ENCODE peak calls at places on chromosomes 5 and 9, in ten cellular contexts. U, V, Q, G, S, C, D, P, A and H are unnamed samples.
A peak's percentile ranks its signal among the peaks of the same experiment; 100 is the strongest.

GRCh38 chr5:1799602-1800469 is at the start of gene MRPL36:
- DNase-seq in G (peak; percentile 96), Q (peak; percentile 92), A (peak; percentile 52), V (peak; percentile 94), C (peak; percentile 97), S (peak; percentile 91), P (peak; percentile 95), U (peak; percentile 81), D (peak; percentile 94), H (peak; percentile 64)

GRCh38 chr5:181027452-181028031 is 12.5 kb upstream of the BTNL9 start:
- DNase-seq in P (no peak), S (no peak), A (no peak), D (no peak), C (no peak), Q (no peak), V (no peak), U (no peak), G (no peak), H (no peak)

GRCh38 chr5:172102913-172103629 is 85.0 kb downstream of the STK10 start:
- DNase-seq in D (peak; percentile 28), C (peak; percentile 93), P (peak; percentile 98), Q (no peak), G (peak; percentile 43), V (no peak), A (peak; percentile 91), U (no peak), S (peak; percentile 28), H (no peak)

GRCh38 chr5:79636981-79637733 is 24.9 kb downstream of the TENT2 start:
- DNase-seq in C (no peak), D (no peak), U (no peak), P (peak; percentile 77), S (no peak), A (no peak), V (no peak), G (no peak), Q (no peak), H (no peak)

GRCh38 chr5:126486332-126486731 is 63.1 kb downstream of the GRAMD2B start:
- DNase-seq in S (no peak), C (no peak), Q (no peak), P (no peak), V (no peak), G (no peak), A (no peak), U (no peak), D (no peak), H (no peak)

GRCh38 chr5:53291528-53291927 is 182.0 kb upstream of the MOCS2 start:
- DNase-seq in C (no peak), D (no peak), S (no peak), A (no peak), V (no peak), Q (no peak), U (no peak), G (no peak), P (peak; percentile 81), H (no peak)

GRCh38 chr5:150502106-150502505 is 5.8 kb upstream of the NDST1 start:
- DNase-seq in Q (no peak), U (no peak), S (no peak), V (no peak), C (no peak), G (peak; percentile 23), A (no peak), P (no peak), D (no peak), H (no peak)

GRCh38 chr5:125372694-125373621 is 626.5 kb upstream of the ZNF608 start:
- DNase-seq in V (no peak), A (peak; percentile 39), P (peak; percentile 39), Q (no peak), G (no peak), D (no peak), C (no peak), U (no peak), S (no peak), H (no peak)

GRCh38 chr9:33737811-33738606 is 57.4 kb upstream of the PRSS3 start:
- DNase-seq in P (peak; percentile 80), D (peak; percentile 78), S (no peak), G (peak; percentile 52), V (no peak), C (no peak), A (peak; percentile 32), U (no peak), Q (peak; percentile 32), H (no peak)

GRCh38 chr9:91119147-91119546 is 242.6 kb downstream of the AUH start:
- DNase-seq in A (no peak), P (peak; percentile 34), C (no peak), V (no peak), Q (no peak), D (no peak), U (no peak), S (no peak), G (no peak), H (no peak)

GRCh38 chr9:23820731-23821399 is 5.2 kb downstream of the ELAVL2 start:
- DNase-seq in S (no peak), G (peak; percentile 44), U (no peak), C (no peak), P (no peak), V (no peak), D (peak; percentile 61), A (no peak), Q (no peak), H (no peak)

GRCh38 chr9:95004452-95005275 is 278.2 kb downstream of the AOPEP start:
- DNase-seq in A (no peak), Q (peak; percentile 57), C (no peak), P (no peak), G (peak; percentile 82), U (peak; percentile 28), V (no peak), S (peak; percentile 59), D (peak; percentile 73), H (no peak)

GRCh38 chr5:10306806-10307205 is 896 bp downstream of the CMBL start:
- DNase-seq in U (no peak), D (no peak), A (no peak), C (no peak), Q (no peak), S (peak; percentile 63), G (no peak), V (no peak), P (no peak), H (no peak)

GRCh38 chr5:68251386-68251785 is 35.8 kb downstream of the PIK3R1 start:
- DNase-seq in U (no peak), A (no peak), V (no peak), D (no peak), C (no peak), Q (no peak), P (peak; percentile 47), G (no peak), S (no peak), H (no peak)

GRCh38 chr9:121023064-121023463 is 27.0 kb downstream of the C5 start:
- DNase-seq in D (no peak), S (no peak), A (no peak), C (no peak), G (no peak), U (no peak), P (peak; percentile 41), V (no peak), Q (no peak), H (no peak)

GRCh38 chr9:102445181-102445747 is 549.9 kb upstream of the CYLC2 start:
- DNase-seq in Q (no peak), D (no peak), P (no peak), U (no peak), C (no peak), A (no peak), S (no peak), G (no peak), V (no peak), H (no peak)

GRCh38 chr9:102445906-102446305 is 549.2 kb upstream of the CYLC2 start:
- DNase-seq in D (no peak), P (no peak), C (no peak), A (no peak), G (no peak), V (no peak), S (no peak), Q (no peak), U (no peak), H (no peak)
- TF ChIP-seq CTCF in D (no peak), P (no peak), C (no peak), A (no peak), G (no peak), V (no peak), S (no peak), Q (no peak), U (no peak), H (no peak)

GRCh38 chr9:892123-892522 is 50.6 kb downstream of the DMRT1 start:
- DNase-seq in V (no peak), P (no peak), U (no peak), C (no peak), S (no peak), Q (no peak), D (no peak), G (no peak), A (no peak), H (no peak)
- TF ChIP-seq CTCF in V (no peak), P (peak; percentile 14), U (no peak), C (no peak), S (no peak), Q (no peak), D (peak; percentile 4), G (no peak), A (peak; percentile 12), H (peak; percentile 21)

GRCh38 chr5:156934450-156935211 is 28.4 kb downstream of the TIMD4 start:
- DNase-seq in Q (no peak), V (no peak), P (no peak), G (peak; percentile 32), A (no peak), U (no peak), S (no peak), D (peak; percentile 34), C (no peak), H (no peak)
- TF ChIP-seq CTCF in Q (peak; percentile 12), V (peak; percentile 32), P (no peak), G (peak; percentile 20), A (peak; percentile 63), U (no peak), S (peak; percentile 36), D (peak; percentile 23), C (peak; percentile 45), H (peak; percentile 73)

GRCh38 chr9:18190671-18191374 is 283.1 kb upstream of the ADAMTSL1 start:
- DNase-seq in A (no peak), P (no peak), G (no peak), D (no peak), V (no peak), U (no peak), S (no peak), C (no peak), Q (no peak), H (no peak)
- TF ChIP-seq CTCF in A (no peak), P (peak; percentile 13), G (no peak), D (no peak), V (no peak), U (no peak), S (no peak), C (peak; percentile 18), Q (no peak), H (no peak)

GRCh38 chr5:115246361-115246991 is 16.2 kb downstream of the PGGT1B start:
- DNase-seq in U (no peak), V (no peak), G (no peak), A (no peak), P (peak; percentile 68), S (no peak), D (peak; percentile 50), C (no peak), Q (no peak), H (no peak)
- TF ChIP-seq CTCF in U (peak; percentile 79), V (peak; percentile 74), G (peak; percentile 35), A (peak; percentile 37), P (peak; percentile 69), S (peak; percentile 77), D (peak; percentile 59), C (peak; percentile 83), Q (no peak), H (peak; percentile 48)